ENCODE peak calls at places on chromosomes 16 and 17, in six cellular contexts. C, W, L, A, D and J are unnamed samples.

GRCh38 chr16:47260496-47260895 is 116.8 kb upstream of the NETO2 start:
- DNase-seq in C (no peak), D (no peak), A (no peak), W (no peak), L (no peak), J (no peak)

GRCh38 chr17:3308603-3309002 is 10.4 kb upstream of the OR3A1 start:
- DNase-seq in D (no peak), L (no peak), A (peak), W (no peak), C (no peak), J (no peak)

GRCh38 chr16:54511181-54511731 is 224.7 kb upstream of the IRX3 start:
- DNase-seq in C (no peak), A (no peak), W (no peak), L (no peak), D (no peak), J (no peak)

GRCh38 chr17:5050281-5050680 is 15.1 kb upstream of the SLC52A1 start:
- DNase-seq in W (no peak), D (no peak), C (no peak), A (no peak), L (no peak), J (no peak)

GRCh38 chr17:21214777-21215541 is 998 bp upstream of the TMEM11 start:
- DNase-seq in C (no peak), L (no peak), D (no peak), A (peak), W (no peak), J (no peak)

GRCh38 chr17:59893617-59894100 is 738 bp downstream of the RPS6KB1 start:
- DNase-seq in C (no peak), A (peak), D (no peak), L (no peak), W (peak), J (peak)

GRCh38 chr16:11361751-11362742 is 16.8 kb downstream of the RMI2 start:
- DNase-seq in D (no peak), C (peak), A (peak), W (no peak), L (no peak), J (no peak)

GRCh38 chr16:12147681-12148479 is 171.3 kb downstream of the SNX29 start:
- DNase-seq in L (no peak), W (peak), A (peak), C (no peak), D (peak), J (peak)

GRCh38 chr16:27238591-27238990 is 30.0 kb downstream of the NSMCE1 start:
- DNase-seq in W (no peak), L (no peak), A (no peak), C (no peak), D (no peak), J (peak)

GRCh38 chr16:83554096-83554495 is 253.7 kb upstream of the HSBP1 start:
- DNase-seq in W (no peak), D (no peak), A (no peak), C (no peak), L (no peak), J (no peak)

GRCh38 chr17:37137070-37137610 is 188.4 kb downstream of the AATF start:
- DNase-seq in D (no peak), L (no peak), W (no peak), A (no peak), C (no peak), J (no peak)

GRCh38 chr17:65198653-65199382 is 61.6 kb downstream of the RGS9 start:
- DNase-seq in L (no peak), C (no peak), W (peak), D (no peak), A (peak), J (peak)

GRCh38 chr16:11576427-11577289 is 10.1 kb downstream of the LITAF start:
- DNase-seq in C (no peak), W (peak), A (no peak), D (peak), L (no peak), J (peak)

GRCh38 chr17:50264263-50265113 is 9.8 kb upstream of the TMEM92 start:
- DNase-seq in D (no peak), W (no peak), C (no peak), A (no peak), L (no peak), J (no peak)

GRCh38 chr16:87957296-87958069 is 6.2 kb downstream of the BANP start:
- DNase-seq in D (no peak), W (no peak), C (no peak), L (no peak), A (no peak), J (no peak)

GRCh38 chr16:305916-306315 is 23.0 kb downstream of the PDIA2 start:
- DNase-seq in L (no peak), A (no peak), D (no peak), C (no peak), W (no peak), J (no peak)

GRCh38 chr17:56902350-56902749 is 11.5 kb downstream of the TRIM25 start:
- DNase-seq in D (no peak), L (no peak), A (no peak), C (no peak), W (no peak), J (no peak)

GRCh38 chr16:82643936-82644630 is 17.3 kb downstream of the CDH13 start:
- DNase-seq in A (no peak), C (no peak), D (no peak), W (no peak), L (no peak), J (no peak)

GRCh38 chr17:62091804-62092203 is 26.7 kb upstream of the MED13 start:
- DNase-seq in C (no peak), L (no peak), W (no peak), A (no peak), D (no peak), J (no peak)

GRCh38 chr16:57277586-57277985 is 6.9 kb downstream of the PLLP start:
- DNase-seq in C (peak), A (peak), D (peak), W (no peak), L (no peak), J (no peak)

GRCh38 chr17:73196500-73196899 is 3.6 kb downstream of the COG1 start:
- DNase-seq in A (no peak), L (no peak), W (peak), C (no peak), D (peak), J (peak)

GRCh38 chr16:85490971-85491771 is 122.0 kb upstream of the GSE1 start:
- DNase-seq in D (no peak), C (peak), L (peak), W (peak), A (peak), J (no peak)

GRCh38 chr17:29771561-29771960 is 148.8 kb upstream of the CORO6 start:
- DNase-seq in A (no peak), D (no peak), W (no peak), C (no peak), L (no peak), J (no peak)

GRCh38 chr17:4958102-4958501 is 7.2 kb downstream of the ENO3 start:
- DNase-seq in A (no peak), D (no peak), L (no peak), W (no peak), C (no peak), J (no peak)

GRCh38 chr16:15548482-15548891 is 94.5 kb downstream of the MARF1 start:
- DNase-seq in D (no peak), W (no peak), L (no peak), C (no peak), A (no peak), J (no peak)